ENCODE peak calls at places on chromosomes 2 and 18, in nine cellular contexts. One of them, this sample, is unnamed.

GRCh38 chr18:36412778-36413177 is 115.3 kb downstream of the FHOD3 start:
- DNase-seq in heart right ventricle: no peak
- DNase-seq in PC-3: peak; percentile 44
- DNase-seq in BE2C: peak; percentile 32
- DNase-seq in mammary epithelial cell: no peak
- DNase-seq in PC-9: peak; percentile 4
- DNase-seq in H7: peak; percentile 45
- DNase-seq in left lung: no peak
- DNase-seq in kidney: no peak
- DNase-seq in this sample: no peak

GRCh38 chr18:7567487-7568425 is 640 bp downstream of the PTPRM start:
- DNase-seq in heart right ventricle: peak; percentile 43
- DNase-seq in PC-3: peak; percentile 51
- DNase-seq in BE2C: peak; percentile 10
- DNase-seq in mammary epithelial cell: peak; percentile 54
- DNase-seq in PC-9: peak; percentile 49
- DNase-seq in H7: peak; percentile 79
- DNase-seq in left lung: peak; percentile 85
- DNase-seq in kidney: peak; percentile 87
- DNase-seq in this sample: peak; percentile 68

GRCh38 chr18:25875574-25875973 is 214.8 kb downstream of the SS18 start:
- DNase-seq in heart right ventricle: no peak
- DNase-seq in PC-3: no peak
- DNase-seq in BE2C: no peak
- DNase-seq in mammary epithelial cell: no peak
- DNase-seq in PC-9: no peak
- DNase-seq in H7: no peak
- DNase-seq in left lung: no peak
- DNase-seq in kidney: no peak
- DNase-seq in this sample: no peak

GRCh38 chr2:1585635-1586034 is 158.7 kb downstream of the PXDN start:
- DNase-seq in heart right ventricle: no peak
- DNase-seq in PC-3: no peak
- DNase-seq in BE2C: no peak
- DNase-seq in mammary epithelial cell: no peak
- DNase-seq in PC-9: no peak
- DNase-seq in H7: no peak
- DNase-seq in left lung: peak; percentile 70
- DNase-seq in kidney: peak; percentile 54
- DNase-seq in this sample: peak; percentile 37

GRCh38 chr18:78739115-78739514 is 240.5 kb upstream of the SALL3 start:
- DNase-seq in heart right ventricle: no peak
- DNase-seq in PC-3: no peak
- DNase-seq in BE2C: no peak
- DNase-seq in mammary epithelial cell: no peak
- DNase-seq in PC-9: no peak
- DNase-seq in H7: no peak
- DNase-seq in left lung: no peak
- DNase-seq in kidney: no peak
- DNase-seq in this sample: no peak

GRCh38 chr2:43047187-43047780 is 179.1 kb downstream of the ZFP36L2 start:
- DNase-seq in heart right ventricle: no peak
- DNase-seq in PC-3: no peak
- DNase-seq in BE2C: no peak
- DNase-seq in mammary epithelial cell: no peak
- DNase-seq in PC-9: no peak
- DNase-seq in H7: no peak
- DNase-seq in left lung: no peak
- DNase-seq in kidney: peak; percentile 18
- DNase-seq in this sample: no peak

GRCh38 chr2:3520591-3520990 is 1.3 kb upstream of the ADI1 start:
- DNase-seq in heart right ventricle: no peak
- DNase-seq in PC-3: no peak
- DNase-seq in BE2C: no peak
- DNase-seq in mammary epithelial cell: no peak
- DNase-seq in PC-9: no peak
- DNase-seq in H7: no peak
- DNase-seq in left lung: no peak
- DNase-seq in kidney: no peak
- DNase-seq in this sample: no peak

GRCh38 chr2:20633794-20634259 is 17.1 kb downstream of the HS1BP3 start:
- DNase-seq in heart right ventricle: no peak
- DNase-seq in PC-3: no peak
- DNase-seq in BE2C: no peak
- DNase-seq in mammary epithelial cell: peak; percentile 29
- DNase-seq in PC-9: peak; percentile 92
- DNase-seq in H7: no peak
- DNase-seq in left lung: peak; percentile 86
- DNase-seq in kidney: peak; percentile 94
- DNase-seq in this sample: peak; percentile 87

GRCh38 chr2:109318949-109319342 is 189.9 kb downstream of the SH3RF3 start:
- DNase-seq in heart right ventricle: no peak
- DNase-seq in PC-3: no peak
- DNase-seq in BE2C: no peak
- DNase-seq in mammary epithelial cell: no peak
- DNase-seq in PC-9: no peak
- DNase-seq in H7: no peak
- DNase-seq in left lung: no peak
- DNase-seq in kidney: no peak
- DNase-seq in this sample: no peak

GRCh38 chr18:67519582-67519981 is 3.1 kb upstream of the DSEL start:
- DNase-seq in heart right ventricle: no peak
- DNase-seq in PC-3: peak; percentile 20
- DNase-seq in BE2C: no peak
- DNase-seq in mammary epithelial cell: no peak
- DNase-seq in PC-9: no peak
- DNase-seq in H7: no peak
- DNase-seq in left lung: no peak
- DNase-seq in kidney: no peak
- DNase-seq in this sample: no peak

GRCh38 chr2:179377296-179377695 is 112.7 kb upstream of the SESTD1 start:
- DNase-seq in heart right ventricle: no peak
- DNase-seq in PC-3: no peak
- DNase-seq in BE2C: no peak
- DNase-seq in mammary epithelial cell: no peak
- DNase-seq in PC-9: no peak
- DNase-seq in H7: no peak
- DNase-seq in left lung: no peak
- DNase-seq in kidney: no peak
- DNase-seq in this sample: no peak

GRCh38 chr2:33496150-33496549 is 19.7 kb downstream of the RASGRP3 start:
- DNase-seq in heart right ventricle: no peak
- DNase-seq in PC-3: no peak
- DNase-seq in BE2C: no peak
- DNase-seq in mammary epithelial cell: no peak
- DNase-seq in PC-9: no peak
- DNase-seq in H7: no peak
- DNase-seq in left lung: no peak
- DNase-seq in kidney: no peak
- DNase-seq in this sample: no peak

GRCh38 chr2:132740081-132740480 is 70.1 kb upstream of the LYPD1 start:
- DNase-seq in heart right ventricle: no peak
- DNase-seq in PC-3: no peak
- DNase-seq in BE2C: no peak
- DNase-seq in mammary epithelial cell: no peak
- DNase-seq in PC-9: no peak
- DNase-seq in H7: no peak
- DNase-seq in left lung: no peak
- DNase-seq in kidney: no peak
- DNase-seq in this sample: no peak

GRCh38 chr2:59680863-59681262 is 872.6 kb downstream of the BCL11A start:
- DNase-seq in heart right ventricle: no peak
- DNase-seq in PC-3: no peak
- DNase-seq in BE2C: no peak
- DNase-seq in mammary epithelial cell: peak; percentile 5
- DNase-seq in PC-9: no peak
- DNase-seq in H7: no peak
- DNase-seq in left lung: no peak
- DNase-seq in kidney: no peak
- DNase-seq in this sample: no peak

GRCh38 chr2:176039375-176039774 is 37.3 kb upstream of the LNPK start:
- DNase-seq in heart right ventricle: no peak
- DNase-seq in PC-3: no peak
- DNase-seq in BE2C: no peak
- DNase-seq in mammary epithelial cell: no peak
- DNase-seq in PC-9: no peak
- DNase-seq in H7: no peak
- DNase-seq in left lung: no peak
- DNase-seq in kidney: no peak
- DNase-seq in this sample: no peak

GRCh38 chr18:74539289-74539688 is 5.0 kb downstream of the CNDP1 start:
- DNase-seq in heart right ventricle: no peak
- DNase-seq in PC-3: no peak
- DNase-seq in BE2C: no peak
- DNase-seq in mammary epithelial cell: no peak
- DNase-seq in PC-9: no peak
- DNase-seq in H7: no peak
- DNase-seq in left lung: no peak
- DNase-seq in kidney: peak; percentile 17
- DNase-seq in this sample: no peak

GRCh38 chr2:54329482-54330225 is 73.6 kb upstream of the TSPYL6 start:
- DNase-seq in heart right ventricle: peak; percentile 65
- DNase-seq in PC-3: peak; percentile 38
- DNase-seq in BE2C: no peak
- DNase-seq in mammary epithelial cell: peak; percentile 23
- DNase-seq in PC-9: no peak
- DNase-seq in H7: no peak
- DNase-seq in left lung: no peak
- DNase-seq in kidney: no peak
- DNase-seq in this sample: no peak
- H3K4me3 ChIP-seq in heart right ventricle: peak overlapping the region; percentile 63
- H3K4me3 ChIP-seq in PC-3: peak overlapping the region; percentile 68
- H3K4me3 ChIP-seq in BE2C: peak overlapping the region; percentile 54
- H3K4me3 ChIP-seq in mammary epithelial cell: peak overlapping the region; percentile 59
- H3K4me3 ChIP-seq in PC-9: peak overlapping the region; percentile 74
- H3K4me3 ChIP-seq in H7: peak overlapping the region; percentile 63
- H3K4me3 ChIP-seq in left lung: peak overlapping the region; percentile 45
- H3K4me3 ChIP-seq in kidney: peak overlapping the region; percentile 87
- H3K4me3 ChIP-seq in this sample: peak overlapping the region; percentile 61

GRCh38 chr2:196160101-196160500 is 11.3 kb downstream of the STK17B start:
- DNase-seq in heart right ventricle: peak; percentile 60
- DNase-seq in PC-3: peak; percentile 95
- DNase-seq in BE2C: no peak
- DNase-seq in mammary epithelial cell: peak; percentile 84
- DNase-seq in PC-9: peak; percentile 33
- DNase-seq in H7: no peak
- DNase-seq in left lung: no peak
- DNase-seq in kidney: no peak
- DNase-seq in this sample: no peak
- H3K36me3 ChIP-seq in heart right ventricle: no peaks in the 10 kb centered on the region
- H3K36me3 ChIP-seq in PC-3: peaks cover 15% of the 10 kb centered on the region
- H3K36me3 ChIP-seq in BE2C: peaks cover 21% of the 10 kb centered on the region
- H3K36me3 ChIP-seq in mammary epithelial cell: peaks cover 4% of the 10 kb centered on the region
- H3K36me3 ChIP-seq in PC-9: no peaks in the 10 kb centered on the region
- H3K36me3 ChIP-seq in H7: no peaks in the 10 kb centered on the region
- H3K36me3 ChIP-seq in left lung: peaks cover 28% of the 10 kb centered on the region
- H3K36me3 ChIP-seq in kidney: no peaks in the 10 kb centered on the region
- H3K36me3 ChIP-seq in this sample: peaks cover 34% of the 10 kb centered on the region

GRCh38 chr2:68833162-68833561 is 38.0 kb downstream of the BMP10 start:
- DNase-seq in heart right ventricle: no peak
- DNase-seq in PC-3: no peak
- DNase-seq in BE2C: no peak
- DNase-seq in mammary epithelial cell: no peak
- DNase-seq in PC-9: no peak
- DNase-seq in H7: no peak
- DNase-seq in left lung: no peak
- DNase-seq in kidney: no peak
- DNase-seq in this sample: no peak

GRCh38 chr2:68834737-68835136 is 36.5 kb downstream of the BMP10 start:
- DNase-seq in heart right ventricle: no peak
- DNase-seq in PC-3: no peak
- DNase-seq in BE2C: no peak
- DNase-seq in mammary epithelial cell: no peak
- DNase-seq in PC-9: no peak
- DNase-seq in H7: no peak
- DNase-seq in left lung: no peak
- DNase-seq in kidney: no peak
- DNase-seq in this sample: no peak

GRCh38 chr2:68829764-68830163 is 41.4 kb downstream of the BMP10 start:
- DNase-seq in heart right ventricle: no peak
- DNase-seq in PC-3: no peak
- DNase-seq in BE2C: no peak
- DNase-seq in mammary epithelial cell: no peak
- DNase-seq in PC-9: no peak
- DNase-seq in H7: no peak
- DNase-seq in left lung: no peak
- DNase-seq in kidney: no peak
- DNase-seq in this sample: no peak

GRCh38 chr2:68831688-68832087 is 39.5 kb downstream of the BMP10 start:
- DNase-seq in heart right ventricle: no peak
- DNase-seq in PC-3: no peak
- DNase-seq in BE2C: no peak
- DNase-seq in mammary epithelial cell: no peak
- DNase-seq in PC-9: no peak
- DNase-seq in H7: no peak
- DNase-seq in left lung: no peak
- DNase-seq in kidney: no peak
- DNase-seq in this sample: no peak

DNA sequence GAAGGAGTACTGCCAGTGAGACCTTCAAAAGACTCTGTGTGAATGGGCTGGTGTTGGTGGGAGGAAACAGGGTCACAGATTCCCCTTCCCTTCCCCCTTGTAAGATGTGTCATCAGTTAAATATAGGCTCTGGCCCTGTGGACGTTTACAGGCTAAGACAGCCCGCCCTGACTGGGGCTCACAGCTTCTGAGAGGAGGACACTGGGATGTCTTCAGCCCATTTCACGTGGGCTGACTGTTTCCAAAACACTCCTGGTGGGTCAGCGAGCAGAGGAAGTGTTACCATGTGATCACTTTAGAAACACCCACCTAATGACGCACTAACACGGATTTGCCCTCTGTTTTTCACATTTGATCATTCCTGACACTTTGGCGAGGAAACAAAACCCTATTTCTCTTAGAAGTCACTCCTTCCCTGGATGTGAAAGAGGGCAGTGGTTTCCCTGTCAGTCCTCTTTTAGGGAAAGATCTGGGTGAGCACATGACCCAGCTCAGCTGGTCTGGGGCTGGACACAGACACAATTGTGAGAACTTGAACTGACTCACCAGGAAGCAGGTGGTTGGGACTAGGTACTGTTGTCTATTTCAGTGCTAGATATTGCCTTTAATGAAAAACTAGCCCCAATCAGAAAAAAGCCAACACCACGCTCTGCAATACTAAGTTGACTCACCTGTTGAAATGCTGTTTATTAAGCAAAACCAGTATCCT is 38.9 kb downstream of the BMP10 start:
- DNase-seq in heart right ventricle: peak; percentile 78
- DNase-seq in PC-3: peak; percentile 74
- DNase-seq in BE2C: no peak
- DNase-seq in mammary epithelial cell: peak; percentile 90
- DNase-seq in PC-9: peak; percentile 17
- DNase-seq in H7: no peak
- DNase-seq in left lung: no peak
- DNase-seq in kidney: peak; percentile 91
- DNase-seq in this sample: peak; percentile 78
- H3K4me3 ChIP-seq in heart right ventricle: no peak overlapping the region
- H3K4me3 ChIP-seq in PC-3: no peak overlapping the region
- H3K4me3 ChIP-seq in BE2C: no peak overlapping the region
- H3K4me3 ChIP-seq in mammary epithelial cell: no peak overlapping the region
- H3K4me3 ChIP-seq in PC-9: no peak overlapping the region
- H3K4me3 ChIP-seq in H7: no peak overlapping the region
- H3K4me3 ChIP-seq in left lung: no peak overlapping the region
- H3K4me3 ChIP-seq in kidney: no peak overlapping the region
- H3K4me3 ChIP-seq in this sample: no peak overlapping the region

GRCh38 chr2:86788881-86789686 is 1.6 kb downstream of the CD8A start:
- DNase-seq in heart right ventricle: no peak
- DNase-seq in PC-3: no peak
- DNase-seq in BE2C: no peak
- DNase-seq in mammary epithelial cell: peak; percentile 9
- DNase-seq in PC-9: no peak
- DNase-seq in H7: peak; percentile 81
- DNase-seq in left lung: no peak
- DNase-seq in kidney: peak; percentile 75
- DNase-seq in this sample: no peak
- H3K36me3 ChIP-seq in heart right ventricle: no peaks in the 10 kb centered on the region
- H3K36me3 ChIP-seq in PC-3: no peaks in the 10 kb centered on the region
- H3K36me3 ChIP-seq in BE2C: no peaks in the 10 kb centered on the region
- H3K36me3 ChIP-seq in mammary epithelial cell: no peaks in the 10 kb centered on the region
- H3K36me3 ChIP-seq in PC-9: no peaks in the 10 kb centered on the region
- H3K36me3 ChIP-seq in H7: no peaks in the 10 kb centered on the region
- H3K36me3 ChIP-seq in left lung: no peaks in the 10 kb centered on the region
- H3K36me3 ChIP-seq in kidney: no peaks in the 10 kb centered on the region
- H3K36me3 ChIP-seq in this sample: no peaks in the 10 kb centered on the region

This sample was measured in lower lobe of right lung.